ENCODE peak calls at places on chromosomes 6 and 20, in nine cellular contexts. V, B, I, Y, K, T, D, L and Q are unnamed samples.

GRCh38 chr20:42338274-42339172 is 720.3 kb upstream of the CHD6 start:
- DNase-seq in K (no peak), V (no peak), T (no peak), L (no peak), D (no peak), I (no peak), B (no peak), Y (no peak), Q (no peak)

GRCh38 chr20:58131581-58132142 is 96.8 kb downstream of the ANKRD60 start:
- DNase-seq in D (peak; percentile 44), L (no peak), K (no peak), V (no peak), I (peak; percentile 95), T (no peak), B (no peak), Y (no peak), Q (no peak)

GRCh38 chr6:12314751-12315150 is 24.6 kb downstream of the EDN1 start:
- DNase-seq in B (no peak), V (no peak), I (no peak), K (no peak), T (no peak), Y (no peak), D (no peak), L (no peak), Q (no peak)

GRCh38 chr6:135506270-135506997 is 8.9 kb upstream of the AHI1 start:
- DNase-seq in I (peak; percentile 20), T (peak; percentile 64), V (no peak), K (peak; percentile 59), L (no peak), D (peak; percentile 82), B (no peak), Y (peak; percentile 34), Q (no peak)

GRCh38 chr6:139881251-139881650 is 506.8 kb upstream of the CITED2 start:
- DNase-seq in V (no peak), L (no peak), I (no peak), Y (peak; percentile 15), D (no peak), K (no peak), T (no peak), B (no peak), Q (no peak)

GRCh38 chr20:2509794-2510193 is 1.1 kb upstream of the ZNF343 start:
- DNase-seq in L (no peak), B (no peak), I (no peak), Y (no peak), V (no peak), D (no peak), T (no peak), K (no peak), Q (no peak)

GRCh38 chr6:149440735-149441662 is 40.9 kb downstream of the SUMO4 start:
- DNase-seq in K (no peak), V (no peak), I (peak; percentile 45), D (no peak), L (no peak), B (no peak), Y (peak; percentile 25), T (no peak), Q (no peak)

GRCh38 chr6:154931741-154932424 is 63.2 kb upstream of the TIAM2 start:
- DNase-seq in B (no peak), T (no peak), V (no peak), K (peak; percentile 31), D (peak; percentile 16), Y (no peak), I (no peak), L (no peak), Q (no peak)

GRCh38 chr6:43835872-43836419 is 65.9 kb downstream of the VEGFA start:
- DNase-seq in B (no peak), D (no peak), L (no peak), I (no peak), T (no peak), Y (no peak), V (no peak), K (no peak), Q (no peak)

GRCh38 chr20:54061106-54061881 is 9.1 kb downstream of the BCAS1 start:
- DNase-seq in Y (no peak), V (no peak), I (no peak), B (no peak), L (no peak), K (no peak), D (peak; percentile 35), T (no peak), Q (no peak)

GRCh38 chr6:119350202-119351004 is 842 bp upstream of the MAN1A1 start:
- DNase-seq in I (peak; percentile 40), D (peak; percentile 87), T (peak; percentile 4), V (peak; percentile 25), L (peak; percentile 50), K (peak; percentile 67), Y (no peak), B (no peak), Q (peak; percentile 59)